ENCODE peak calls at places on chromosome 5, in five cellular contexts. F is SK-N-SH, A is HepG2, X is IMR-90, U is GM12878. E is an unnamed sample.
A peak's percentile ranks its signal among the peaks of the same experiment; 100 is the strongest.

GRCh38 chr5:16461782-16462181 is 3.8 kb downstream of the ZNF622 start:
- DNase-seq in A (peak; percentile 60), U (no peak), X (peak; percentile 94), F (no peak), E (no peak)

GRCh38 chr5:137097203-137097602 is 401.9 kb downstream of the SPOCK1 start:
- DNase-seq in X (no peak), U (no peak), F (no peak), A (no peak), E (no peak)

GRCh38 chr5:27906481-27906880 is 868.1 kb upstream of the CDH9 start:
- DNase-seq in F (no peak), X (no peak), A (no peak), U (no peak), E (no peak)

GRCh38 chr5:161385080-161385479 is 161.4 kb downstream of the GABRB2 start:
- DNase-seq in U (no peak), F (no peak), A (no peak), X (no peak), E (no peak)

GRCh38 chr5:168600409-168600808 is 21.2 kb upstream of the PANK3 start:
- DNase-seq in F (peak; percentile 79), A (peak; percentile 84), U (no peak), X (no peak), E (no peak)

GRCh38 chr5:115459844-115460243 is 84.7 kb downstream of the FEM1C start:
- DNase-seq in A (no peak), X (peak; percentile 61), F (no peak), U (no peak), E (no peak)

GRCh38 chr5:16446993-16447392 is 18.6 kb downstream of the ZNF622 start:
- DNase-seq in F (no peak), U (no peak), A (no peak), X (no peak), E (peak; percentile 63)

GRCh38 chr5:30752015-30752414 is 441.5 kb upstream of the CDH6 start:
- DNase-seq in F (no peak), U (no peak), X (peak; percentile 28), A (no peak), E (no peak)

GRCh38 chr5:177194278-177194677 is 60.7 kb downstream of the NSD1 start:
- DNase-seq in F (no peak), X (peak; percentile 94), A (peak; percentile 70), U (no peak), E (no peak)

GRCh38 chr5:176396330-176396729 is 7.8 kb downstream of the HIGD2A start:
- DNase-seq in F (peak; percentile 49), U (no peak), X (peak; percentile 31), A (no peak), E (peak; percentile 45)

GRCh38 chr5:15757103-15757502 is 257.1 kb downstream of the FBXL7 start:
- DNase-seq in X (peak; percentile 64), U (no peak), A (no peak), F (no peak), E (no peak)

GRCh38 chr5:95440825-95441224 is 49.7 kb downstream of the FAM81B start:
- DNase-seq in X (no peak), F (no peak), A (no peak), U (no peak), E (no peak)

GRCh38 chr5:120605325-120606079 is 141.4 kb downstream of the PRR16 start:
- DNase-seq in F (no peak), X (no peak), U (no peak), A (no peak), E (no peak)

GRCh38 chr5:108212775-108213346 is 169.0 kb downstream of the FBXL17 start:
- DNase-seq in F (no peak), X (peak; percentile 70), U (no peak), A (peak; percentile 64), E (no peak)

GRCh38 chr5:141814064-141814982 is 63.9 kb downstream of the PCDH1 start:
- DNase-seq in X (no peak), A (peak; percentile 34), F (peak; percentile 87), U (no peak), E (peak; percentile 84)

GRCh38 chr5:139698461-139699146 is 50.5 kb downstream of the CXXC5 start:
- DNase-seq in U (no peak), A (no peak), X (peak; percentile 74), F (peak; percentile 68), E (peak; percentile 59)

GRCh38 chr5:91957671-91958070 is 574.6 kb upstream of the ARRDC3 start:
- DNase-seq in X (peak; percentile 56), U (no peak), F (no peak), A (no peak), E (no peak)

GRCh38 chr5:147455822-147456221 is 54.0 kb downstream of the DPYSL3 start:
- DNase-seq in X (no peak), F (peak; percentile 42), U (no peak), A (no peak), E (no peak)

GRCh38 chr5:174337276-174338203 is 292.0 kb downstream of the NSG2 start:
- DNase-seq in F (peak; percentile 77), A (peak; percentile 13), X (no peak), U (no peak), E (no peak)

DNA sequence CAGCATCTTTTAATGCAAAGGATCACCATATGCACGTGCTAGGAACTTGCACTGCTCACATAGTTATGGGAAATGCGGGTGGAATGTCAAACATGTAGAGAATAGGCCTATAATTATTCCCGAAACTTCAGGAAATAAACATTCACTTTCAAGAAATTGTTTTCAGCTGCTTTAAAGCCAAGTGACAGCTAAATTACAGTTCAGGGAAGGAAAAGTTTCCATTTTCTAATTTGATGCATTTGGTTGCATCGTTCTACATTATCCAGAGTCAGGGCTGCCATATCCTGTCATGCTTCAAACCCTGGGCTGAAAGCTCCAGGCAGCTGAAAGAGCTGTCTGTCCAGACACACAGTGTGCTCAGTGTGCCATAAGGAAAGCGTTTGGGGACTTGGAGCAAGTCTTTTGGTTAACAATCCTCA is 518.1 kb downstream of the CSNK1G3 start:
- DNase-seq in U (no peak), X (no peak), A (no peak), F (peak; percentile 2), E (no peak)
- TF ChIP-seq MXI1 in U (no peak), X (no peak), A (no peak), F (no peak), E (no peak)

DNA sequence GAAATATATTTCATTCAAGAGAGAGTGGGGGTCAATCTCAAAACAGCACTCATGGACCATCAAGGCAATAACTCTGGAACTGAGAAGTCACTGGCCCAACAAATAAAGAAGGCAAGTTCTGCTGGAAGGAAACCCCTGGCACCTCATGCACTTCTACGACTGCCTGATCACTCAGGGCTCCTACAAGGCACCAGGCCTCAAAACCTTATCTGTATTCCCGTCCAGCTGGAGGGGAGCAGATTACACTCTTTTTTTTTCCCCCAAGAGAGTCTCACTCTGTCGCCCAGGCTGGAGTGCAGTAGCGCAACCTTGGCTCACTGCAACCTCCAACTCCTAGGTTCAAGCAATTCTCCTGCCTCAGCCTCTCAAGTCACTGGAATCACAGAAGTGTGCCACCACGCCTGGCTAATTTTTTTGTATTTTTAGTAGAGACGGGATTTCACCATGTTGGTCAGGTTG is 49.9 kb downstream of the P4HA2 start:
- DNase-seq in F (no peak), U (no peak), A (no peak), X (no peak), E (no peak)
- TF ChIP-seq MXI1 in F (no peak), U (no peak), A (no peak), X (no peak), E (peak; percentile 45)

GRCh38 chr5:169745441-169746146 is 108.5 kb downstream of the DOCK2 start:
- DNase-seq in A (no peak), X (peak; percentile 33), U (no peak), F (no peak), E (peak; percentile 28)

GRCh38 chr5:169749295-169749694 is 112.2 kb downstream of the DOCK2 start:
- DNase-seq in X (no peak), F (no peak), A (no peak), U (no peak), E (no peak)

GRCh38 chr5:169748189-169748588 is 111.1 kb downstream of the DOCK2 start:
- DNase-seq in X (no peak), U (no peak), A (no peak), F (no peak), E (no peak)

GRCh38 chr5:169744336-169744735 is 107.3 kb downstream of the DOCK2 start:
- DNase-seq in F (no peak), U (no peak), X (no peak), A (no peak), E (no peak)

DNA sequence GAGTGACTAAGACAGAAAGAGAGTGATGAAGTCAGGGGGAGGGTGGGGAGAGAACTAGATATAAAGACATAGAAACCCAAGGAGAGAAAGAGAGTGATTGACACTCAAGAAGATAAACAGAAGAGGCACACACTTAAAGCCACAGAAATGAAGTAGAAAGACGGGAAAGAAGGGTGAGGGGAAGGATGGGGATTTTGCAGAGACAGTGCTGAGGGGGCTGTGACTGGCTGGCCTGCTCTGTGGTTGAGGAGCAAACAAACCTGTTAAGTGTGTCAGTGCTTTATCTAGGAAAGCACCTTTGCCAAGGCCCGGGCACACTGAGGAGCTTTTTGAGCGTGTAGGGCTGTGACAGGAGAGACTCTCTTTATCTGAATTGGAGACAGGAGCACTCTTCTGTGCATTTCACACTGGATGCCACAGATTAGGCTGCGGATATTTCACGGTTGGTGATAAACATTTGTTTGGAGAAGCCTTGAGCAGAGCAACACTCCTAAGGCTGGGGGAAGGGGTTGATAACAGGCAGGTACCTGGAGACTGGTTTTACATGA is 109.1 kb downstream of the DOCK2 start:
- DNase-seq in A (no peak), X (no peak), F (no peak), U (peak; percentile 34), E (peak; percentile 92)
- TF ChIP-seq MXI1 in A (no peak), X (no peak), F (no peak), U (no peak), E (no peak)

GRCh38 chr5:105619725-105620124 is 2051.0 kb downstream of the EFNA5 start:
- DNase-seq in X (no peak), U (no peak), F (no peak), A (no peak), E (no peak)
- TF ChIP-seq MXI1 in X (no peak), U (no peak), F (no peak), A (no peak), E (no peak)

GRCh38 chr5:132273631-132274030 is 16.1 kb downstream of the PDLIM4 start:
- DNase-seq in A (no peak), F (no peak), X (no peak), U (no peak), E (no peak)
- TF ChIP-seq MXI1 in A (no peak), F (no peak), X (no peak), U (no peak), E (no peak)

GRCh38 chr5:160175438-160176218 is 53.7 kb upstream of the FABP6 start:
- DNase-seq in A (no peak), X (peak; percentile 41), F (peak; percentile 66), U (no peak), E (no peak)
- TF ChIP-seq MXI1 in A (no peak), X (no peak), F (peak; percentile 45), U (no peak), E (no peak)

GRCh38 chr5:55308254-55308836 is 556 bp downstream of the MTREX start:
- DNase-seq in U (no peak), X (peak; percentile 19), F (peak; percentile 33), A (peak; percentile 4), E (no peak)
- TF ChIP-seq MXI1 in U (peak; percentile 69), X (peak; percentile 22), F (peak; percentile 92), A (no peak), E (peak; percentile 13)

DNA sequence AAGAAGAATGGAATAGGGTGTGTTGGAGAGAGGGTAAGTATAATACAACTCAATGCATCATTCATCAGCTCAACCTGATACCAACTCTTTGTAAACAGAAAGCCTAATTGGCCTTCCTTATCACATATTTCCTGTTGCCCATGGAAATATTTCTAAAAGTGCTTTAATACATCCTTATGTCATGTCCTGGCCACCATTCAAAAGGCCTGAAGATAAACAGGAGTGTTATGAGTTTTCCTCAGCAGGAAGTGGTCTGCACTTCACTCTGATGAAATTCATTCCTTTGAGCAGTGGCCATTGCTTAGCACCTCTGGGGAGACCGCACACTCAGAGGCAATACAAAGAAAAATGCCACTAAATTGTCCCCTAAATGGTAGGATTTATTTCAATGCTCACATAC is 511.2 kb downstream of the SEMA5A start:
- DNase-seq in F (peak; percentile 20), A (no peak), U (no peak), X (peak; percentile 90), E (no peak)
- TF ChIP-seq MXI1 in F (no peak), A (no peak), U (no peak), X (no peak), E (no peak)

E was measured in K562.